ENCODE peak calls at places on chromosomes 6 and 20, in five cellular contexts. I is GM12878, H is ACHN, U is heart right ventricle, J is astrocyte of the spinal cord. D is an unnamed sample.

GRCh38 chr6:127587875-127588274 is 10.9 kb downstream of the C6orf58 start:
- DNase-seq in U (no peak), J (no peak), H (no peak), I (no peak), D (no peak)

GRCh38 chr20:46568570-46569129 is 18.2 kb upstream of the OCSTAMP start:
- DNase-seq in I (no peak), H (peak), J (peak), U (peak), D (no peak)

GRCh38 chr6:1679691-1680068 is 70.0 kb downstream of the FOXC1 start:
- DNase-seq in U (no peak), H (no peak), J (peak), I (no peak), D (no peak)

GRCh38 chr20:17809714-17810631 is 110.2 kb downstream of the BANF2 start:
- DNase-seq in J (no peak), U (no peak), H (no peak), I (no peak), D (no peak)

GRCh38 chr6:96907498-96907897 is 9.8 kb upstream of the NDUFAF4 start:
- DNase-seq in U (no peak), H (no peak), I (peak), J (no peak), D (no peak)

GRCh38 chr20:4068708-4069107 is 53.4 kb upstream of the RNF24 start:
- DNase-seq in I (no peak), J (no peak), H (no peak), U (no peak), D (no peak)

GRCh38 chr6:108940741-108941140 is 92.5 kb downstream of the ARMC2 start:
- DNase-seq in H (no peak), J (no peak), U (no peak), I (no peak), D (no peak)

GRCh38 chr20:19823971-19824370 is 65.9 kb downstream of the RIN2 start:
- DNase-seq in I (no peak), H (no peak), U (peak), J (peak), D (no peak)

GRCh38 chr6:130513770-130514169 is 148.0 kb downstream of the TMEM200A start:
- DNase-seq in U (no peak), H (no peak), J (peak), I (peak), D (no peak)

GRCh38 chr20:21357851-21358250 is 39.5 kb downstream of the NKX2-4 start:
- DNase-seq in H (no peak), I (no peak), J (no peak), U (no peak), D (no peak)

GRCh38 chr20:51574248-51575033 is 31.9 kb upstream of the NFATC2 start:
- DNase-seq in H (no peak), U (no peak), I (no peak), J (no peak), D (no peak)

GRCh38 chr6:153140299-153140698 is 9.2 kb upstream of the RGS17 start:
- DNase-seq in U (no peak), I (no peak), H (no peak), J (no peak), D (no peak)

GRCh38 chr6:96657344-96657743 is 94.4 kb downstream of the FHL5 start:
- DNase-seq in H (no peak), U (no peak), I (no peak), J (no peak), D (no peak)

GRCh38 chr6:29553268-29554057 is 6.1 kb downstream of the UBD start:
- DNase-seq in H (no peak), U (peak), J (peak), I (no peak), D (peak)

GRCh38 chr6:108714012-108714773 is 134.0 kb upstream of the ARMC2 start:
- DNase-seq in U (peak), H (no peak), J (peak), I (no peak), D (no peak)

GRCh38 chr6:30615219-30615957 is 1.7 kb downstream of the PPP1R10 start:
- DNase-seq in I (no peak), H (peak), U (peak), J (peak), D (peak)

D was measured in A549.